ENCODE peak calls at places on chromosomes 13 and 19, in ten cellular contexts. One of them, this sample, is unnamed.

GRCh38 chr19:19460258-19460731 is 54.8 kb downstream of the GATAD2A start:
- DNase-seq in kidney epithelial cell: no peak
- DNase-seq in bronchial epithelial cell: peak
- DNase-seq in hepatocyte: no peak
- DNase-seq in aorta: no peak
- DNase-seq in IMR-90: peak
- DNase-seq in foreskin fibroblast: peak
- DNase-seq in fibroblast of the aortic adventitia: no peak
- DNase-seq in psoas muscle: no peak
- DNase-seq in mucosa of descending colon: no peak
- DNase-seq in this sample: no peak

GRCh38 chr13:28147489-28147888 is 9.1 kb downstream of the PAN3 start:
- DNase-seq in psoas muscle: no peak
- DNase-seq in aorta: no peak
- DNase-seq in fibroblast of the aortic adventitia: no peak
- DNase-seq in bronchial epithelial cell: peak
- DNase-seq in kidney epithelial cell: no peak
- DNase-seq in foreskin fibroblast: peak
- DNase-seq in hepatocyte: no peak
- DNase-seq in IMR-90: peak
- DNase-seq in mucosa of descending colon: no peak
- DNase-seq in this sample: no peak

GRCh38 chr13:48126944-48127814 is 32.3 kb upstream of the MED4 start:
- DNase-seq in kidney epithelial cell: peak
- DNase-seq in mucosa of descending colon: peak
- DNase-seq in IMR-90: peak
- DNase-seq in psoas muscle: peak
- DNase-seq in fibroblast of the aortic adventitia: peak
- DNase-seq in bronchial epithelial cell: peak
- DNase-seq in aorta: peak
- DNase-seq in hepatocyte: peak
- DNase-seq in foreskin fibroblast: peak
- DNase-seq in this sample: peak

GRCh38 chr13:40096357-40096911 is 441.0 kb downstream of the COG6 start:
- DNase-seq in hepatocyte: no peak
- DNase-seq in fibroblast of the aortic adventitia: no peak
- DNase-seq in foreskin fibroblast: no peak
- DNase-seq in psoas muscle: no peak
- DNase-seq in IMR-90: no peak
- DNase-seq in kidney epithelial cell: no peak
- DNase-seq in bronchial epithelial cell: no peak
- DNase-seq in aorta: no peak
- DNase-seq in mucosa of descending colon: no peak
- DNase-seq in this sample: no peak

GRCh38 chr13:30870049-30870884 is 35.8 kb upstream of the MEDAG start:
- DNase-seq in bronchial epithelial cell: peak
- DNase-seq in fibroblast of the aortic adventitia: peak
- DNase-seq in hepatocyte: peak
- DNase-seq in aorta: peak
- DNase-seq in foreskin fibroblast: peak
- DNase-seq in psoas muscle: peak
- DNase-seq in mucosa of descending colon: peak
- DNase-seq in IMR-90: peak
- DNase-seq in kidney epithelial cell: no peak
- DNase-seq in this sample: no peak

GRCh38 chr13:89695343-89696257 is 1651.9 kb upstream of the MIR17HG start:
- DNase-seq in foreskin fibroblast: no peak
- DNase-seq in hepatocyte: peak
- DNase-seq in mucosa of descending colon: peak
- DNase-seq in psoas muscle: no peak
- DNase-seq in aorta: no peak
- DNase-seq in bronchial epithelial cell: peak
- DNase-seq in kidney epithelial cell: peak
- DNase-seq in IMR-90: peak
- DNase-seq in fibroblast of the aortic adventitia: peak
- DNase-seq in this sample: no peak

GRCh38 chr13:105972811-105973590 is 562.5 kb downstream of the EFNB2 start:
- DNase-seq in psoas muscle: no peak
- DNase-seq in kidney epithelial cell: no peak
- DNase-seq in aorta: no peak
- DNase-seq in hepatocyte: no peak
- DNase-seq in bronchial epithelial cell: peak
- DNase-seq in mucosa of descending colon: no peak
- DNase-seq in IMR-90: no peak
- DNase-seq in foreskin fibroblast: no peak
- DNase-seq in fibroblast of the aortic adventitia: no peak
- DNase-seq in this sample: no peak

GRCh38 chr13:23254506-23254905 is 73.7 kb downstream of the SGCG start:
- DNase-seq in bronchial epithelial cell: no peak
- DNase-seq in aorta: no peak
- DNase-seq in hepatocyte: no peak
- DNase-seq in fibroblast of the aortic adventitia: no peak
- DNase-seq in foreskin fibroblast: no peak
- DNase-seq in mucosa of descending colon: no peak
- DNase-seq in psoas muscle: no peak
- DNase-seq in IMR-90: no peak
- DNase-seq in kidney epithelial cell: no peak
- DNase-seq in this sample: no peak

GRCh38 chr13:98509271-98510155 is 67.4 kb downstream of the STK24 start:
- DNase-seq in bronchial epithelial cell: peak
- DNase-seq in foreskin fibroblast: peak
- DNase-seq in fibroblast of the aortic adventitia: peak
- DNase-seq in hepatocyte: peak
- DNase-seq in IMR-90: peak
- DNase-seq in kidney epithelial cell: peak
- DNase-seq in aorta: peak
- DNase-seq in psoas muscle: peak
- DNase-seq in mucosa of descending colon: peak
- DNase-seq in this sample: no peak

GRCh38 chr19:48258350-48258749 is 2.6 kb upstream of the CARD8 start:
- DNase-seq in fibroblast of the aortic adventitia: peak
- DNase-seq in kidney epithelial cell: no peak
- DNase-seq in bronchial epithelial cell: peak
- DNase-seq in psoas muscle: no peak
- DNase-seq in foreskin fibroblast: peak
- DNase-seq in mucosa of descending colon: no peak
- DNase-seq in aorta: no peak
- DNase-seq in IMR-90: no peak
- DNase-seq in hepatocyte: no peak
- DNase-seq in this sample: peak

GRCh38 chr19:1161716-1162115 is 12.4 kb downstream of the SBNO2 start:
- DNase-seq in aorta: no peak
- DNase-seq in fibroblast of the aortic adventitia: peak
- DNase-seq in IMR-90: peak
- DNase-seq in psoas muscle: peak
- DNase-seq in mucosa of descending colon: no peak
- DNase-seq in hepatocyte: no peak
- DNase-seq in bronchial epithelial cell: peak
- DNase-seq in foreskin fibroblast: no peak
- DNase-seq in kidney epithelial cell: no peak
- DNase-seq in this sample: no peak

GRCh38 chr19:18306209-18306902 is 16.5 kb downstream of the LSM4 start:
- DNase-seq in psoas muscle: no peak
- DNase-seq in foreskin fibroblast: no peak
- DNase-seq in bronchial epithelial cell: no peak
- DNase-seq in kidney epithelial cell: no peak
- DNase-seq in fibroblast of the aortic adventitia: no peak
- DNase-seq in IMR-90: no peak
- DNase-seq in aorta: peak
- DNase-seq in mucosa of descending colon: no peak
- DNase-seq in hepatocyte: no peak
- DNase-seq in this sample: no peak

GRCh38 chr19:35318679-35319448 is 10.1 kb upstream of the CD22 start:
- DNase-seq in aorta: peak
- DNase-seq in IMR-90: peak
- DNase-seq in fibroblast of the aortic adventitia: peak
- DNase-seq in hepatocyte: no peak
- DNase-seq in mucosa of descending colon: peak
- DNase-seq in psoas muscle: peak
- DNase-seq in bronchial epithelial cell: peak
- DNase-seq in kidney epithelial cell: peak
- DNase-seq in foreskin fibroblast: peak
- DNase-seq in this sample: no peak

GRCh38 chr13:29909975-29910674 is 59.7 kb upstream of the UBL3 start:
- DNase-seq in aorta: no peak
- DNase-seq in foreskin fibroblast: peak
- DNase-seq in psoas muscle: no peak
- DNase-seq in kidney epithelial cell: no peak
- DNase-seq in fibroblast of the aortic adventitia: peak
- DNase-seq in bronchial epithelial cell: peak
- DNase-seq in mucosa of descending colon: no peak
- DNase-seq in hepatocyte: no peak
- DNase-seq in IMR-90: peak
- DNase-seq in this sample: no peak

GRCh38 chr13:50244913-50245574 is 229.8 kb downstream of the KCNRG start:
- DNase-seq in bronchial epithelial cell: peak
- DNase-seq in hepatocyte: peak
- DNase-seq in fibroblast of the aortic adventitia: peak
- DNase-seq in mucosa of descending colon: no peak
- DNase-seq in kidney epithelial cell: peak
- DNase-seq in foreskin fibroblast: peak
- DNase-seq in IMR-90: peak
- DNase-seq in psoas muscle: no peak
- DNase-seq in aorta: peak
- DNase-seq in this sample: peak

GRCh38 chr19:7606289-7606688 is 10.6 kb downstream of the CAMSAP3 start:
- DNase-seq in fibroblast of the aortic adventitia: no peak
- DNase-seq in bronchial epithelial cell: no peak
- DNase-seq in foreskin fibroblast: no peak
- DNase-seq in hepatocyte: no peak
- DNase-seq in kidney epithelial cell: no peak
- DNase-seq in IMR-90: no peak
- DNase-seq in mucosa of descending colon: no peak
- DNase-seq in aorta: no peak
- DNase-seq in psoas muscle: no peak
- DNase-seq in this sample: no peak

GRCh38 chr13:112113355-112113754 is 46.4 kb downstream of the SOX1 start:
- DNase-seq in mucosa of descending colon: peak
- DNase-seq in fibroblast of the aortic adventitia: no peak
- DNase-seq in aorta: no peak
- DNase-seq in hepatocyte: peak
- DNase-seq in psoas muscle: no peak
- DNase-seq in foreskin fibroblast: no peak
- DNase-seq in kidney epithelial cell: no peak
- DNase-seq in IMR-90: no peak
- DNase-seq in bronchial epithelial cell: no peak
- DNase-seq in this sample: no peak

GRCh38 chr19:5803441-5803751 is 1.5 kb upstream of the NRTN start:
- DNase-seq in aorta: no peak
- DNase-seq in IMR-90: no peak
- DNase-seq in kidney epithelial cell: no peak
- DNase-seq in bronchial epithelial cell: peak
- DNase-seq in fibroblast of the aortic adventitia: no peak
- DNase-seq in mucosa of descending colon: no peak
- DNase-seq in foreskin fibroblast: no peak
- DNase-seq in hepatocyte: no peak
- DNase-seq in psoas muscle: no peak
- DNase-seq in this sample: no peak
- H3K4me3 ChIP-seq in aorta: no peak
- H3K4me3 ChIP-seq in IMR-90: peak
- H3K4me3 ChIP-seq in kidney epithelial cell: no peak
- H3K4me3 ChIP-seq in bronchial epithelial cell: peak
- H3K4me3 ChIP-seq in fibroblast of the aortic adventitia: peak
- H3K4me3 ChIP-seq in mucosa of descending colon: no peak
- H3K4me3 ChIP-seq in foreskin fibroblast: peak
- H3K4me3 ChIP-seq in hepatocyte: peak
- H3K4me3 ChIP-seq in psoas muscle: peak
- H3K4me3 ChIP-seq in this sample: peak

GRCh38 chr19:38389101-38389925 is 816 bp downstream of the SPRED3 start:
- DNase-seq in fibroblast of the aortic adventitia: peak
- DNase-seq in IMR-90: peak
- DNase-seq in bronchial epithelial cell: peak
- DNase-seq in kidney epithelial cell: peak
- DNase-seq in mucosa of descending colon: peak
- DNase-seq in hepatocyte: peak
- DNase-seq in psoas muscle: no peak
- DNase-seq in foreskin fibroblast: peak
- DNase-seq in aorta: peak
- DNase-seq in this sample: no peak
- H3K4me3 ChIP-seq in fibroblast of the aortic adventitia: peak
- H3K4me3 ChIP-seq in IMR-90: peak
- H3K4me3 ChIP-seq in bronchial epithelial cell: peak
- H3K4me3 ChIP-seq in kidney epithelial cell: peak
- H3K4me3 ChIP-seq in mucosa of descending colon: no peak
- H3K4me3 ChIP-seq in hepatocyte: peak
- H3K4me3 ChIP-seq in psoas muscle: peak
- H3K4me3 ChIP-seq in foreskin fibroblast: peak
- H3K4me3 ChIP-seq in aorta: peak
- H3K4me3 ChIP-seq in this sample: peak

DNA sequence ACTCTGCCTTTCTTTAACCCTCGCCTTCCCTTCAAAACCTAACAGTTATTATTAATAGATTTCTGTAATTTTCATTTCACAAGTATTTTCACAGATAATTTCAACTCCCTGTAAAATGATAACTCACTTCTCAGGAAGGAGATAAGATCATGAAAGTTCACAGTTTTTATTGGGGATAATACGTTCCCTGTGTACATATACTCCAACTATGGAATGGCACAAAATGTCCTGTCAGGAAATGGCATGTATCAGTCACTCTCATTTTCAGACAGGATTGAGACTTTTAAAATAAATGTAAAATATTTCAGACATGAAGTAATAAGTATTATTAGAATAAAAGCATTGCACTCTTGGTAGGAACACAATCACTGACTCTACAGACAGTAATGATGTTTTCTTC is 932 bp upstream of the TRAPPC2B start:
- DNase-seq in hepatocyte: no peak
- DNase-seq in fibroblast of the aortic adventitia: no peak
- DNase-seq in kidney epithelial cell: no peak
- DNase-seq in foreskin fibroblast: no peak
- DNase-seq in psoas muscle: no peak
- DNase-seq in bronchial epithelial cell: no peak
- DNase-seq in aorta: no peak
- DNase-seq in IMR-90: no peak
- DNase-seq in mucosa of descending colon: no peak
- DNase-seq in this sample: no peak
- H3K4me3 ChIP-seq in hepatocyte: peak
- H3K4me3 ChIP-seq in fibroblast of the aortic adventitia: peak
- H3K4me3 ChIP-seq in kidney epithelial cell: peak
- H3K4me3 ChIP-seq in foreskin fibroblast: peak
- H3K4me3 ChIP-seq in psoas muscle: peak
- H3K4me3 ChIP-seq in bronchial epithelial cell: peak
- H3K4me3 ChIP-seq in aorta: no peak
- H3K4me3 ChIP-seq in IMR-90: peak
- H3K4me3 ChIP-seq in mucosa of descending colon: no peak
- H3K4me3 ChIP-seq in this sample: peak

DNA sequence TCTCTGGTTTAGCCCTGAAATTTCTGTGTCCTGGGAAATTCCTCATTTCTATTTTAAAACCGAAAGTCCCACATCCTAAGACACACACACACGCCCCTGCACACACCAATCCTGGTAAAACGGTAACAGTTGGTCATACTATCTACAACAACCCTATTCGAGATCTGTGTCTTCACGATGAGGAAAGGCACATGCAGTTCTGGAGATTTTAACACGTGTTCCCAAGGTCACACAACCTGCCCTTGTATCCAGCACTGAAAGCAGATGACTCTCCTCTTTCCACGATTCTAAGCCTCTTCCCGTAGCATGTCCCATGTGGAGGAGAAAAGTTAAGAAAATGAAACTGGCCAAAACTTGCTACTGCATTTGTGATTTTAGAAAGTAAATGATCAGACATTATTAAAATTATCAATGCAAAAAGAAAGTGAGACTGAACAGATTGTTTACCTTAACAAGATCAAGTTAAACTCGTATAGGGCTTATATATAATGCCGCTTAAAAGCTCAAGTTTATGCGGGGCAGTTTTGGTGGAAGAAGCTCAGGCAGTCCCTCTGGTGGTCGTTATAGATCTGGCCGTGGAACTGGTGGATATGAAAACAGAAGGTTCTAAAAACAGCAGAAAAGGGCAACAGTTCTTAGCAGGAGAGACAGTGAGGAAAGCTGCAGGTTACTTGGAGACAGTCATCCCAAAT is 32.7 kb downstream of the VSTM1 start:
- DNase-seq in aorta: no peak
- DNase-seq in kidney epithelial cell: no peak
- DNase-seq in fibroblast of the aortic adventitia: peak
- DNase-seq in bronchial epithelial cell: no peak
- DNase-seq in mucosa of descending colon: no peak
- DNase-seq in hepatocyte: no peak
- DNase-seq in IMR-90: peak
- DNase-seq in psoas muscle: no peak
- DNase-seq in foreskin fibroblast: peak
- DNase-seq in this sample: no peak
- H3K4me3 ChIP-seq in aorta: no peak
- H3K4me3 ChIP-seq in kidney epithelial cell: no peak
- H3K4me3 ChIP-seq in fibroblast of the aortic adventitia: peak
- H3K4me3 ChIP-seq in bronchial epithelial cell: no peak
- H3K4me3 ChIP-seq in mucosa of descending colon: no peak
- H3K4me3 ChIP-seq in hepatocyte: no peak
- H3K4me3 ChIP-seq in IMR-90: peak
- H3K4me3 ChIP-seq in psoas muscle: no peak
- H3K4me3 ChIP-seq in foreskin fibroblast: peak
- H3K4me3 ChIP-seq in this sample: no peak

This sample was measured in naive thymus-derived CD4-positive, alpha-beta T cell.